ENCODE peak calls at places on chromosomes 16 and 17, in five cellular contexts. I is mesothelial cell of epicardium; G is tibial artery; C is activated T-cell treated with anti-CD3 and anti-CD28 coated beads, Interleukin-2, amount 50 U/mL, for 72 hours; Y is HFFc6. W is an unnamed sample.

GRCh38 chr16:81429045-81429521 is 15.5 kb upstream of the CMIP start:
- DNase-seq in Y (peak), I (no peak), C (no peak), G (no peak), W (no peak)

GRCh38 chr16:19883296-19883951 is 1.2 kb downstream of the GPRC5B start:
- DNase-seq in C (peak), Y (no peak), G (no peak), I (peak), W (peak)

GRCh38 chr17:4711671-4712111 is 1.3 kb downstream of the ARRB2 start:
- DNase-seq in I (no peak), C (no peak), Y (no peak), G (peak), W (no peak)

GRCh38 chr16:17346774-17347569 is 123.8 kb downstream of the XYLT1 start:
- DNase-seq in Y (no peak), C (no peak), G (peak), I (no peak), W (no peak)

GRCh38 chr17:47663997-47664941 is 14.6 kb downstream of the KPNB1 start:
- DNase-seq in G (no peak), I (peak), C (peak), Y (peak), W (peak)

GRCh38 chr16:17339764-17340541 is 130.8 kb downstream of the XYLT1 start:
- DNase-seq in C (no peak), G (peak), Y (peak), I (no peak), W (no peak)

GRCh38 chr17:79836952-79837887 is 2.0 kb downstream of the CBX4 start:
- DNase-seq in G (peak), Y (no peak), I (peak), C (peak), W (no peak)

GRCh38 chr17:5947701-5948180 is 122.4 kb upstream of the WSCD1 start:
- DNase-seq in Y (no peak), C (no peak), G (no peak), I (no peak), W (no peak)

GRCh38 chr17:74618446-74618845 is 5.1 kb downstream of the CD300E start:
- DNase-seq in G (no peak), Y (no peak), C (no peak), I (no peak), W (no peak)

GRCh38 chr17:7750321-7750821 is 32.8 kb downstream of the DNAH2 start:
- DNase-seq in G (no peak), I (no peak), Y (peak), C (no peak), W (no peak)

GRCh38 chr16:50809561-50809960 is 67.7 kb downstream of the CYLD start:
- DNase-seq in Y (no peak), I (no peak), C (no peak), G (no peak), W (no peak)

GRCh38 chr16:87395181-87395842 is 3.2 kb downstream of the MAP1LC3B start:
- DNase-seq in C (no peak), I (no peak), Y (no peak), G (no peak), W (no peak)

GRCh38 chr16:17160285-17160854 is 310.4 kb downstream of the XYLT1 start:
- DNase-seq in C (no peak), Y (no peak), I (no peak), G (no peak), W (no peak)

GRCh38 chr16:885391-885790 is 84.9 kb upstream of the GNG13 start:
- DNase-seq in I (no peak), C (no peak), Y (no peak), G (no peak), W (no peak)

GRCh38 chr16:2150418-2151187 is 2.2 kb downstream of the RAB26 start:
- DNase-seq in C (no peak), Y (no peak), G (no peak), I (no peak), W (no peak)

GRCh38 chr17:28675980-28676379 is 14.0 kb downstream of the SUPT6H start:
- DNase-seq in I (no peak), C (no peak), G (no peak), Y (no peak), W (no peak)

GRCh38 chr16:52123842-52124241 is 423.1 kb downstream of the TOX3 start:
- DNase-seq in C (no peak), Y (no peak), I (no peak), G (no peak), W (no peak)

GRCh38 chr17:76184266-76184665 is 43.2 kb upstream of the FOXJ1 start:
- DNase-seq in C (no peak), I (no peak), G (no peak), Y (no peak), W (no peak)

GRCh38 chr16:83336630-83337029 is 471.1 kb upstream of the HSBP1 start:
- DNase-seq in C (no peak), I (no peak), G (no peak), Y (peak), W (no peak)

GRCh38 chr16:86927699-86928098 is 349.4 kb downstream of the FOXL1 start:
- DNase-seq in I (no peak), G (no peak), C (no peak), Y (no peak), W (no peak)

GRCh38 chr16:49458221-49458620 is 84.6 kb downstream of the C16orf78 start:
- DNase-seq in I (no peak), Y (no peak), C (no peak), G (peak), W (no peak)

GRCh38 chr17:81434079-81434478 is 38.8 kb downstream of the BAHCC1 start:
- DNase-seq in Y (no peak), I (no peak), G (peak), C (no peak), W (peak)